ENCODE peak calls at places on chromosomes 3 and 15, in five cellular contexts. X is ovary, S is stomach, N is tibial nerve, G is transverse colon. P is an unnamed sample. For H3K36me3, the result is how much of the 10 kb centered on the place peaks cover.

GRCh38 chr3:134796313-134797079 is 1.4 kb downstream of the EPHB1 start:
- DNase-seq in X (no peak), S (no peak), N (no peak), G (no peak), P (peak)

GRCh38 chr3:177338697-177339219 is 141.5 kb upstream of the TBL1XR1 start:
- DNase-seq in X (no peak), S (no peak), N (no peak), G (no peak), P (no peak)

GRCh38 chr3:155984791-155985417 is 114.5 kb downstream of the GMPS start:
- DNase-seq in X (no peak), S (no peak), N (no peak), G (no peak), P (no peak)

GRCh38 chr15:97652700-97653167 is 307.8 kb upstream of the ARRDC4 start:
- DNase-seq in X (no peak), S (no peak), N (no peak), G (peak), P (peak)

GRCh38 chr3:176426371-176426770 is 770.9 kb downstream of the TBL1XR1 start:
- DNase-seq in X (no peak), S (no peak), N (no peak), G (no peak), P (no peak)

GRCh38 chr15:99427668-99428361 is 138.0 kb upstream of the MEF2A start:
- DNase-seq in X (peak), S (no peak), N (no peak), G (no peak), P (peak)

GRCh38 chr15:48717458-48717857 is 71.9 kb upstream of the FBN1 start:
- DNase-seq in X (no peak), S (no peak), N (no peak), G (no peak), P (no peak)

GRCh38 chr3:31962801-31963205 is 18.3 kb downstream of the OSBPL10 start:
- DNase-seq in X (no peak), S (no peak), N (no peak), G (no peak), P (no peak)

GRCh38 chr3:61778095-61778494 is 216.7 kb downstream of the PTPRG start:
- DNase-seq in X (no peak), S (no peak), N (no peak), G (no peak), P (no peak)

GRCh38 chr15:90001683-90002427 is 731 bp downstream of the ZNF710 start:
- DNase-seq in X (peak), S (peak), N (no peak), G (peak), P (peak)

GRCh38 chr3:32757618-32758374 is 60.0 kb upstream of the TRIM71 start:
- DNase-seq in X (no peak), S (no peak), N (no peak), G (no peak), P (no peak)

GRCh38 chr3:129122697-129123055 is 1.1 kb upstream of the RAB43 start:
- DNase-seq in X (no peak), S (peak), N (no peak), G (peak), P (no peak)

GRCh38 chr3:153973722-153974121 is 147.5 kb upstream of the ARHGEF26 start:
- DNase-seq in X (no peak), S (no peak), N (no peak), G (no peak), P (no peak)

GRCh38 chr3:134754768-134755559 is 40.1 kb upstream of the EPHB1 start:
- DNase-seq in X (no peak), S (peak), N (no peak), G (peak), P (peak)

GRCh38 chr3:16831846-16832245 is 52.9 kb upstream of the PLCL2 start:
- DNase-seq in X (no peak), S (no peak), N (no peak), G (no peak), P (no peak)

GRCh38 chr3:62238003-62238402 is 135.3 kb downstream of the FEZF2 start:
- DNase-seq in X (no peak), S (no peak), N (no peak), G (no peak), P (no peak)

GRCh38 chr3:143671641-143672040 is 176.6 kb downstream of the SLC9A9 start:
- DNase-seq in X (no peak), S (no peak), N (no peak), G (no peak), P (no peak)

GRCh38 chr3:123765475-123766166 is 118.5 kb downstream of the MYLK start:
- DNase-seq in X (no peak), S (no peak), N (no peak), G (no peak), P (no peak)

GRCh38 chr15:41923424-41923999 is 29.7 kb upstream of the SPTBN5 start:
- DNase-seq in X (no peak), S (no peak), N (no peak), G (no peak), P (no peak)

GRCh38 chr3:118809696-118810498 is 224.7 kb downstream of the IGSF11 start:
- DNase-seq in X (no peak), S (no peak), N (no peak), G (no peak), P (no peak)

GRCh38 chr15:25501828-25502446 is 63.1 kb upstream of the UBE3A start:
- DNase-seq in X (no peak), S (no peak), N (no peak), G (no peak), P (peak)

GRCh38 chr15:85002517-85002916 is 20.9 kb downstream of the PDE8A start:
- DNase-seq in X (no peak), S (no peak), N (no peak), G (no peak), P (no peak)

GRCh38 chr3:65953881-65954733 is 84.6 kb downstream of the MAGI1 start:
- DNase-seq in X (peak), S (peak), N (no peak), G (peak), P (peak)

GRCh38 chr3:77871436-77871835 is 831.5 kb downstream of the ROBO2 start:
- DNase-seq in X (no peak), S (no peak), N (no peak), G (no peak), P (no peak)

GRCh38 chr3:123383101-123384053 is 65.5 kb downstream of the ADCY5 start:
- DNase-seq in X (no peak), S (no peak), N (no peak), G (no peak), P (no peak)

GRCh38 chr15:50256188-50257041 is 9.1 kb downstream of the HDC start:
- DNase-seq in X (no peak), S (no peak), N (no peak), G (no peak), P (no peak)

GRCh38 chr3:24351779-24352469 is 142.7 kb downstream of the THRB start:
- DNase-seq in X (peak), S (peak), N (no peak), G (no peak), P (no peak)

GRCh38 chr3:52053307-52054304 is 2.8 kb downstream of the DUSP7 start:
- DNase-seq in X (peak), S (no peak), N (no peak), G (no peak), P (peak)

GRCh38 chr15:75454471-75455418 is 3.3 kb upstream of the SIN3A start:
- DNase-seq in X (peak), S (peak), N (peak), G (peak), P (peak)

GRCh38 chr3:119187266-119187665 is 13.9 kb downstream of the UPK1B start:
- DNase-seq in X (no peak), S (no peak), N (no peak), G (no peak), P (no peak)

GRCh38 chr3:11602441-11602840 is 41.3 kb downstream of the VGLL4 start:
- DNase-seq in X (no peak), S (no peak), N (no peak), G (no peak), P (no peak)

GRCh38 chr3:11601446-11602241 is 42.1 kb downstream of the VGLL4 start:
- DNase-seq in X (no peak), S (peak), N (no peak), G (no peak), P (no peak)

GRCh38 chr3:11603628-11604027 is 40.1 kb downstream of the VGLL4 start:
- DNase-seq in X (no peak), S (no peak), N (peak), G (no peak), P (no peak)

GRCh38 chr3:11602886-11603285 is 40.8 kb downstream of the VGLL4 start:
- DNase-seq in X (no peak), S (no peak), N (no peak), G (no peak), P (no peak)

DNA sequence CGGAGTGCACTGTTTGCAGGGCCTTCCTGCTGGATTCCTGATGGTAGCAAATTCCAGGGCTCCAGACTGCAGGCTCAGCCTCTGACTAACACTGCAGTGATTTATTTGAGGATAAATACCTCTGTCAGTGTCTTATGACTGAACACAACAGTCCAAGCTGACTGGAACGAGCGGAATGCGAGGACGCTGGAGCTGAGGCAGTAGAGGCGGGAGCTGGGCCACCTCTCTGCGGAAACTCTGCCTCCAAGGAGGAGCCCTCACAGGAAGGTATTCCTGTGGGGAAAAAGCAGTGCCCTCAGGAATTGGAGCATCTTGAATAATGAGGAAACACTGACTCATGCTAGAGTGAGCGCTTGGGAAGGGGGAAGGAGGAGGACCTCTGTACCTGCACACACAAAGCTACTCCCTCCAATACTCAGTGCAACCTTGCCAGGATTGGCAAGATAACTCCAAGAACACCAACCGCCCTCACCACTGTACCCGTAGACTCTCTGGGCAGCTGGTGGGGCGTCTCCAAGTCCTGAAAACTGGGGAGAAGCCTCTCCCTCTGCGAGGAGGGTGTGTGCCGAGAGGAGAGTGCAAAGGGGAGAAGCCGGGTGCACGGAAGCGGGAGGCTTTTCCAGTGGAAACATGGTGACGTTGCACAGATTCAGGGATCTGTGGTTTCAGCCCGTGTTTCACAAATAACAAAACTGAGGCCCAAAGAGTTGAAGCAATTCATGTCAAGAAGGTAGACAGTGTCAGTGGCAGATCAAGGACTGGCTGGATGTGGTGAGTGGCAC is 43.0 kb downstream of the VGLL4 start:
- DNase-seq in X (peak), S (peak), N (peak), G (peak), P (no peak)
- TF ChIP-seq EP300 in X (no peak), S (no peak), N (peak), G (peak), P (no peak)

GRCh38 chr3:49081429-49081828 is 12.4 kb downstream of the QRICH1 start:
- DNase-seq in X (no peak), S (no peak), N (no peak), G (no peak), P (no peak)

GRCh38 chr3:49076627-49077026 is 17.2 kb downstream of the QRICH1 start:
- DNase-seq in X (no peak), S (no peak), N (no peak), G (no peak), P (no peak)

GRCh38 chr3:49079270-49079669 is 14.6 kb downstream of the QRICH1 start:
- DNase-seq in X (no peak), S (no peak), N (no peak), G (no peak), P (no peak)

GRCh38 chr3:49076116-49076515 is 17.8 kb downstream of the QRICH1 start:
- DNase-seq in X (no peak), S (no peak), N (no peak), G (no peak), P (no peak)
- H3K36me3 ChIP-seq in X (under half), S (half or more), N (under half), G (under half), P (half or more)

GRCh38 chr3:151259664-151260063 is 18.7 kb downstream of the P2RY14 start:
- DNase-seq in X (no peak), S (no peak), N (no peak), G (no peak), P (no peak)
- TF ChIP-seq EP300 in X (no peak), S (no peak), N (no peak), G (peak), P (no peak)

DNA sequence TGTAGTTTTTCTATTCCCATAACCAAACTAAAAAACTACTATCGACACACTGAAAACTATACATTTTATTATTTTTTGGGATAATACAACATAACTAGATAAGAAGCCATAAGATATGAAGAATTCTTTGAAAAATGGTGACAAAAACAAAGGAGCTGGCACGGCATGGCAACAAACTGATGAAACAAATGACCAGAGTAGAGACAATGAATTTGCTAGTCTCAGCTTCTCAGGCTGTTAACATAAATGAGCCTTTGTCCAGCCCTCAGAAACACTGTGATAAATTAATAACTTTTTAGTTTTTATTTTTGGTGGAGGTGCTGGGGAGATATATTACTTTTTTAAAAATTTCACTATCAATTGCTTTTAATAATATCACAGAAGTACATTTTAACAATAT is 100.7 kb downstream of the SMARCC1 start:
- DNase-seq in X (no peak), S (no peak), N (no peak), G (no peak), P (no peak)
- H3K36me3 ChIP-seq in X (under half), S (half or more), N (under half), G (under half), P (under half)

DNA sequence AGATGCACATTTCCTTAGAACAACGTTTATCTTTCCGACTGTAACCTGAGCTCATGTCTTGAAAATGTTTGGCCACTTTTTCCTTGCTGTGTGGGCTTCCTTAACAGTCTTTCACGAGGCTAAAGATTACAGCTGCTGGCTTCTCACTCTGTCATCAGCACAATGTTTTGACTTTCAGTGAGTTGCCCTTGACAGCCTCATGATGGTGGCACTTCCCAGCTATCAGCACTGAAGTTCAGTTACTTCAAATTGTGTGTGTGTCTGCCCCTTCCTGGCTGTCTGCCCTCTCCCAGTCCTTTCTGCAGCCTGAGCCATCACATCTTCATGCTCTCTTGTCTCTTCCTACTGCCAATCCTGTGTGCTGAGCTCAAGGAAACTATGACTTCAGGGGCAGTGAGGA is 152.2 kb downstream of the NTRK3 start:
- DNase-seq in X (no peak), S (no peak), N (no peak), G (no peak), P (no peak)
- TF ChIP-seq EP300 in X (no peak), S (no peak), N (no peak), G (no peak), P (no peak)

GRCh38 chr3:45964139-45964538 is 20.9 kb downstream of the CXCR6 start:
- DNase-seq in X (no peak), S (no peak), N (no peak), G (no peak), P (no peak)
- H3K36me3 ChIP-seq in X (under half), S (half or more), N (half or more), G (under half), P (half or more)

DNA sequence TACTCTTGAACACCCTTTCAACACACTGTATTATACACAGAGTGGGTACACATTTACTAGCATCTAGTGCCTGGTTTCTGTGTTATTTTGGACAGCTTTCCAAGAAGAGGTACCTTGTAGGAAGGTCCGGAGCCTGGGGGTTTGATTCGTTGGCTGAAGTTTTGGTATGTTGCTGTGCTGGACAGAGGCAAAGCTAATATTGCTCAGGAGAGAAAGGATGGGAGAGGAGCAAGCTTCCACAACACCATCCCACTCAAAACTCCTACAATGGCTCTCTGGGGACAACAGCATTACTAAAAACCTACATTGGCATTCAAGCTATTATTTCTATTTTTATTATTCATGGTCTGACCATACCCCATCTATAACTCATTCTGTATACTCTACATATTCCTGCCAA is 1.1 kb upstream of the LYSMD2 start:
- DNase-seq in X (no peak), S (no peak), N (no peak), G (no peak), P (no peak)
- TF ChIP-seq EP300 in X (no peak), S (no peak), N (no peak), G (no peak), P (no peak)

GRCh38 chr3:47850803-47851417 is 48.0 kb downstream of the DHX30 start:
- DNase-seq in X (no peak), S (no peak), N (no peak), G (no peak), P (no peak)
- H3K36me3 ChIP-seq in X (under half), S (half or more), N (under half), G (under half), P (half or more)

GRCh38 chr15:40034186-40034946 is 4.6 kb downstream of the SRP14 start:
- DNase-seq in X (no peak), S (no peak), N (no peak), G (no peak), P (no peak)
- TF ChIP-seq EP300 in X (no peak), S (no peak), N (no peak), G (no peak), P (no peak)

DNA sequence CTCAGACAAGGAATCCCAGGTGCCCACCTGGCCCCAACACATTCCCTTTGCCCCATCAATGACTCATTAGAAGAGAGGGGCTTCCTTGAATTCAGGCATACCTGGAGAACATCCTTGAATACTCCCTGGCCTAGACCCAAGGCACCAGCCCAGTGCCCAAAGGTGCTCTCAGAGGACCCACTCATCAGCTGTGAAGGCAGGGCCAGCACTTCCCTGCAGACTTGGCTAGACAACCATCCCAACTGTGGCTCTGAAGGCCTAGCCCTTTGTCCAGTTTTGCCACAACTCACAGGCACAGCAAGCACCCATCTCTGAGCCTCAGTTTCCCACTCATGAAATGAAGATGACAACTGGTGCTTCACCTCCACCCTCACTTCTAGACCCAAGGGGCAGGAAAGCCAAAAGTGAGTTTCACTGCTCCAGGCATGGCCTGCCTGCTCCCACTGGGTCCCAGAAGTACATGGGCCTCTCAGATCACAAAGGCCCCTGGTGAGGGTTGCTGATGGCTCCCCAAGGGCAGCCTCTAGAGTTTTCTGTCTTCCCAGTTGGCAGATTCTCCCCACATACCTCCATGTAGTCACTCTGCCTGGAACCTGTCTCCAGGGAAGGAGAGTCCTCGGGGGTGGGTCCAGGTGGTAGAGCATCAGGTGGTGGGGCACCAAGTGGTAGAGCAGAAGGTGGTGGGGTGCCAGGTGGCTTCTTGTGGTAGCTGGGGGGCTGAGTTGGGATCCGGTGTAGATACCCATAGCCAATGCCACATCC is 7.5 kb downstream of the GORASP1 start:
- DNase-seq in X (no peak), S (no peak), N (no peak), G (no peak), P (no peak)
- H3K36me3 ChIP-seq in X (under half), S (half or more), N (under half), G (under half), P (under half)